ENCODE peak calls at places on chromosomes 1 and 21, in six cellular contexts. W is effector memory CD4-positive, alpha-beta T cell; R is GM12864; D is MG63; F is IMR-90; K is BJ. Z is an unnamed sample.

GRCh38 chr1:179440971-179441370 is 75.2 kb downstream of the AXDND1 start:
- DNase-seq in D (no peak), K (no peak), F (no peak), R (no peak), W (no peak), Z (no peak)

GRCh38 chr1:221251580-221251979 is 372.3 kb downstream of the HLX start:
- DNase-seq in K (no peak), F (no peak), W (no peak), D (no peak), R (no peak), Z (no peak)

GRCh38 chr1:49181033-49181432 is 404.3 kb upstream of the BEND5 start:
- DNase-seq in F (no peak), R (no peak), W (no peak), K (no peak), D (no peak), Z (no peak)

GRCh38 chr1:173202430-173203145 is 4.5 kb downstream of the TNFSF4 start:
- DNase-seq in F (peak), R (no peak), D (peak), W (no peak), K (peak), Z (peak)

GRCh38 chr21:45370575-45370974 is 34.4 kb upstream of the COL18A1 start:
- DNase-seq in R (no peak), W (no peak), F (no peak), D (no peak), K (no peak), Z (no peak)

GRCh38 chr21:44353200-44353970 is at the start of gene TRPM2:
- DNase-seq in K (no peak), F (no peak), W (no peak), R (peak), D (no peak), Z (peak)

GRCh38 chr1:237873487-237873927 is 17.2 kb downstream of the ZP4 start:
- DNase-seq in R (no peak), D (peak), F (peak), K (no peak), W (no peak), Z (no peak)

GRCh38 chr1:76611782-76612445 is 255.4 kb upstream of the ST6GALNAC5 start:
- DNase-seq in W (no peak), R (no peak), K (no peak), D (no peak), F (no peak), Z (no peak)

GRCh38 chr1:239951518-239952130 is 140.1 kb upstream of the FMN2 start:
- DNase-seq in D (peak), W (no peak), F (peak), K (no peak), R (peak), Z (peak)

GRCh38 chr1:223877804-223878203 is 32.1 kb upstream of the TP53BP2 start:
- DNase-seq in R (no peak), W (no peak), K (no peak), F (no peak), D (no peak), Z (no peak)

GRCh38 chr1:235199441-235199840 is 38.4 kb upstream of the RBM34 start:
- DNase-seq in D (no peak), R (no peak), K (no peak), W (no peak), F (peak), Z (peak)

GRCh38 chr1:45378184-45378583 is 37.9 kb upstream of the MUTYH start:
- DNase-seq in R (no peak), F (no peak), K (no peak), D (no peak), W (no peak), Z (no peak)

GRCh38 chr1:45370575-45370974 is 30.3 kb upstream of the MUTYH start:
- DNase-seq in R (peak), F (no peak), D (no peak), W (no peak), K (no peak), Z (no peak)

GRCh38 chr1:45375104-45376090 is 35.2 kb upstream of the MUTYH start:
- DNase-seq in W (no peak), F (no peak), K (peak), R (no peak), D (peak), Z (no peak)

DNA sequence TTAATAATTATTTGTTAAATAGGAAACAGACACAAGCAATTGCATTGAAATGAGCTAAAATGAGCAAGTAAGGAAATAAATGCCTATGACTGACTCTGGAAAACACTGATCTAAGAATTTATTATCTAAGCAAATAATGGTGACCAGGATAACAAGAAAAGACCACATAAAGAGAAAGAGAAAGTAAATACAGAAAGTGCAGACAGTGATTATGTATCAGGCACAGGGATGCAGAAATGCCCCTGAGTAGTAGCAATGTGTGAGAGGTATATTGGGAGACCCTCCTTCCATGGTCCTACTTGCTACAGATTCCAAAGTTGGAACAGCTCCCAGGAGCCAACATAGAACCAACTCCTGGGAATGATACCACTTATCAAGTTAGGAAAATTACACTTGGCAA is 33.3 kb upstream of the MUTYH start:
- DNase-seq in F (no peak), D (no peak), R (no peak), K (no peak), W (no peak), Z (no peak)
- H3K4me3 ChIP-seq in F (no peak), D (no peak), R (no peak), K (no peak), W (no peak), Z (no peak)

DNA sequence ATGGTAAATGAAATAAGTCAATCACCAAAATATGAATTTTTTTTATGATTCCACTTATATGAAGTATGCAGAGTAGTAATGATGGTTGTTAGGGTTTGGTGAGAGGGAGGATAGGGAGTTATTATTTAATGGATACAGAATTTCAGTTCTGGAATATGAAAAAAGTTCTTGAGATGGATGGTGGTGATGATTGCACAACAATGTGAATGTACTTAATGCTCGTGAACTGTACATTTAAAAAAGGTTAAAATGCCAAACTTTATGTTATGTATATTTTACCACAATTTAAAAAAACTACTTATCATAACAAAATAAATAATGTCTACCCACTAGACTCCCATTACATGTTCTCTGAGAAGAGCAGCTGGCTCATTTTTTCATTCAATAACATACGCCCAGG is 55.4 kb upstream of the TTC39A start:
- DNase-seq in K (no peak), W (no peak), R (no peak), F (no peak), D (no peak), Z (no peak)
- H3K4me3 ChIP-seq in K (no peak), W (no peak), R (no peak), F (no peak), D (no peak), Z (no peak)

GRCh38 chr1:43121251-43121650 is 50.8 kb downstream of the EBNA1BP2 start:
- DNase-seq in K (no peak), D (no peak), R (no peak), F (no peak), W (no peak), Z (no peak)
- H3K4me3 ChIP-seq in K (no peak), D (no peak), R (no peak), F (no peak), W (no peak), Z (no peak)

DNA sequence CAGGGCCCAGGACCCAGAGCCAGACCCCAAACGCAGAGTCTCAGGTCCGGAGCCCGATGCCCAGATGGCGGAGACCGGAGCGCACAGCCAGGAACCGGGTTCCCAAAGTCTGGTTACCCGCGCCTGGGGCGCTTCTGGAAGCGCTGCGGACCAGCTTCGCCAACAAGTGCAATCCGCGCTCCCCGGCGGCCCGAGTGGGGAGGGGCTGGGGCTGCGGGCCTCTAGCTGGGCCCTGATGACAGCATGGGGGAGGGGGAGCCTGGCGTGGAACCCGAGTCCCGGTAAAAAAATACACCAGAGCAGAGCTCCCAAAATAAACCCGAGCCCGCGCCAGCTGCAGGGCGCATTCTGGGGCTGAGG is 494 bp downstream of the NT5C1A start:
- DNase-seq in D (no peak), F (no peak), R (no peak), W (no peak), K (no peak), Z (no peak)
- H3K4me3 ChIP-seq in D (peak), F (peak), R (peak), W (peak), K (peak), Z (peak)

GRCh38 chr1:38941093-38941492 is 537 bp downstream of the RHBDL2 start:
- DNase-seq in D (no peak), F (no peak), R (no peak), K (no peak), W (no peak), Z (no peak)
- H3K4me3 ChIP-seq in D (peak), F (peak), R (no peak), K (peak), W (no peak), Z (no peak)